ENCODE peak calls at places on chromosomes 6 and 20, in five cellular contexts. Q is H1, F is SK-N-SH, S is GM12878, Y is HCT116. O is an unnamed sample.
A peak's percentile ranks its signal among the peaks of the same experiment; 100 is the strongest.

GRCh38 chr6:33845031-33845430 is 41.2 kb upstream of the MLN start:
- DNase-seq in Q (no peak), F (no peak), S (no peak), Y (no peak), O (no peak)

GRCh38 chr20:48738399-48739304 is 89.1 kb downstream of the PREX1 start:
- DNase-seq in Q (no peak), F (no peak), S (peak; percentile 92), Y (no peak), O (no peak)

GRCh38 chr6:143375022-143375585 is 75.4 kb downstream of the ADAT2 start:
- DNase-seq in Q (no peak), F (no peak), S (no peak), Y (no peak), O (no peak)

GRCh38 chr6:20564269-20564668 is 30.0 kb downstream of the CDKAL1 start:
- DNase-seq in Q (no peak), F (no peak), S (no peak), Y (peak; percentile 19), O (no peak)

GRCh38 chr20:10555865-10556308 is 117.9 kb downstream of the JAG1 start:
- DNase-seq in Q (no peak), F (no peak), S (no peak), Y (no peak), O (no peak)

GRCh38 chr6:165891320-165891719 is 228.3 kb upstream of the PDE10A start:
- DNase-seq in Q (no peak), F (no peak), S (no peak), Y (no peak), O (no peak)

GRCh38 chr6:97705568-97705967 is 422.6 kb upstream of the MMS22L start:
- DNase-seq in Q (peak; percentile 59), F (peak; percentile 17), S (no peak), Y (peak; percentile 7), O (peak; percentile 8)

GRCh38 chr20:8812818-8813217 is 256.1 kb upstream of the PLCB4 start:
- DNase-seq in Q (peak; percentile 53), F (no peak), S (no peak), Y (no peak), O (peak; percentile 46)

GRCh38 chr6:35568967-35569606 is 56.4 kb upstream of the TULP1 start:
- DNase-seq in Q (peak; percentile 83), F (peak; percentile 30), S (no peak), Y (no peak), O (no peak)

GRCh38 chr20:25306991-25307903 is 59.4 kb downstream of the PYGB start:
- DNase-seq in Q (no peak), F (no peak), S (no peak), Y (no peak), O (no peak)

GRCh38 chr6:14571728-14572127 is 454.2 kb downstream of the CD83 start:
- DNase-seq in Q (no peak), F (no peak), S (no peak), Y (no peak), O (no peak)

GRCh38 chr6:161917645-161918044 is 643.8 kb upstream of the AGPAT4 start:
- DNase-seq in Q (no peak), F (no peak), S (no peak), Y (no peak), O (no peak)

GRCh38 chr20:61371501-61372150 is 119.6 kb downstream of the CDH4 start:
- DNase-seq in Q (no peak), F (no peak), S (no peak), Y (no peak), O (no peak)

GRCh38 chr20:64161595-64162238 is 2.5 kb upstream of the MYT1 start:
- DNase-seq in Q (peak; percentile 85), F (no peak), S (no peak), Y (no peak), O (peak; percentile 89)

GRCh38 chr6:123953920-123954319 is 150.3 kb downstream of the NKAIN2 start:
- DNase-seq in Q (no peak), F (no peak), S (no peak), Y (no peak), O (no peak)

GRCh38 chr20:38706482-38706881 is 17.8 kb upstream of the SLC32A1 start:
- DNase-seq in Q (no peak), F (peak; percentile 81), S (no peak), Y (no peak), O (no peak)

GRCh38 chr6:75204222-75204958 is 1.5 kb downstream of the COL12A1 start:
- DNase-seq in Q (peak; percentile 75), F (peak; percentile 74), S (no peak), Y (peak; percentile 86), O (no peak)

GRCh38 chr20:58155148-58155925 is 73.1 kb downstream of the ANKRD60 start:
- DNase-seq in Q (no peak), F (no peak), S (no peak), Y (no peak), O (no peak)

GRCh38 chr6:50271817-50272216 is 222.1 kb upstream of the DEFB112 start:
- DNase-seq in Q (no peak), F (no peak), S (no peak), Y (no peak), O (no peak)

GRCh38 chr6:168746643-168747042 is 305.7 kb downstream of the SMOC2 start:
- DNase-seq in Q (no peak), F (no peak), S (no peak), Y (no peak), O (no peak)

GRCh38 chr6:13146429-13146828 is 181.9 kb downstream of the TBC1D7 start:
- DNase-seq in Q (no peak), F (no peak), S (no peak), Y (no peak), O (no peak)

GRCh38 chr20:25461281-25461650 is 53.8 kb downstream of the GINS1 start:
- DNase-seq in Q (no peak), F (no peak), S (no peak), Y (no peak), O (no peak)

GRCh38 chr20:41738584-41739193 is 120.5 kb upstream of the CHD6 start:
- DNase-seq in Q (peak; percentile 74), F (peak; percentile 64), S (no peak), Y (peak; percentile 32), O (peak; percentile 56)

GRCh38 chr6:13914346-13914745 is 10.4 kb upstream of the RNF182 start:
- DNase-seq in Q (no peak), F (no peak), S (no peak), Y (no peak), O (no peak)

GRCh38 chr6:130848945-130849344 is 21.7 kb downstream of the SMLR1 start:
- DNase-seq in Q (no peak), F (no peak), S (no peak), Y (no peak), O (no peak)
- H3K4me3 ChIP-seq in Q (no peak overlapping the region), F (no peak overlapping the region), S (no peak overlapping the region), Y (no peak overlapping the region), O (no peak overlapping the region)

GRCh38 chr20:47243003-47243402 is 113.5 kb downstream of the ZMYND8 start:
- DNase-seq in Q (no peak), F (no peak), S (no peak), Y (no peak), O (no peak)

GRCh38 chr20:47244451-47244850 is 112.0 kb downstream of the ZMYND8 start:
- DNase-seq in Q (no peak), F (no peak), S (no peak), Y (no peak), O (no peak)

GRCh38 chr20:47243906-47244305 is 112.6 kb downstream of the ZMYND8 start:
- DNase-seq in Q (no peak), F (no peak), S (no peak), Y (no peak), O (no peak)

GRCh38 chr20:47238780-47239769 is 117.4 kb downstream of the ZMYND8 start:
- DNase-seq in Q (no peak), F (no peak), S (no peak), Y (no peak), O (no peak)

GRCh38 chr20:47241345-47241781 is 115.1 kb downstream of the ZMYND8 start:
- DNase-seq in Q (no peak), F (no peak), S (no peak), Y (no peak), O (no peak)
- TF ChIP-seq YY1 in Q (no peak), F (no peak), S (no peak), Y (no peak), O (no peak)

DNA sequence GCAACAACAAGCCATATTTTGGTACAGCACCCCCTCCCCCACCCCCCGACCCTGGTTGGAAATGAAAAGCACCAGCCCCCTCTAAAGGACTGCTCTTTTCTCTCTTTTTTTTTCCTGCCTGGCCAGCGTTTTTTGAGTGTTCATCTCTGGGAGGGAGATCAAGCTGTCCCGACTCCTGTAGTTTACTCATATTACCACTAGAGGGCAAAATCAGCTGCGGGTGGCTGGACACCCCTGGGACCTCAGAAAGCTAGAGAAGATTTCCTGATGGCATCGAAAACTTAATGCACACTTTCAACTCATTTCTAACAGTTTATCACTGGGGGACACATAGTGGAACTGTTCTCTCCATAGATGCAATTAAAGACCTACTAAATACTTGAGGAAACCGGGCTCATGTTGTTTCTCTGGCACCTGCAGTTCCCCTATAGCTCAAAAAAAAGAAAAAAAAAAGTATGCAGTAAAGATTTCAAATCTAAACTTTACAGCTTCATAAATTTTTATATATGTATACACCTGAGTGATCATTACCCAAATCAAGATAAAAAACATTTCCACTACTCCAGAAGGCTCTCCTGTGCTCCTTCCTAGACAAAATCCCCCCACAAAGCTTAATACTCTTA is 24.4 kb downstream of the CNBD2 start:
- DNase-seq in Q (no peak), F (peak; percentile 81), S (peak; percentile 9), Y (peak; percentile 49), O (no peak)
- H3K4me3 ChIP-seq in Q (no peak overlapping the region), F (no peak overlapping the region), S (no peak overlapping the region), Y (no peak overlapping the region), O (no peak overlapping the region)

DNA sequence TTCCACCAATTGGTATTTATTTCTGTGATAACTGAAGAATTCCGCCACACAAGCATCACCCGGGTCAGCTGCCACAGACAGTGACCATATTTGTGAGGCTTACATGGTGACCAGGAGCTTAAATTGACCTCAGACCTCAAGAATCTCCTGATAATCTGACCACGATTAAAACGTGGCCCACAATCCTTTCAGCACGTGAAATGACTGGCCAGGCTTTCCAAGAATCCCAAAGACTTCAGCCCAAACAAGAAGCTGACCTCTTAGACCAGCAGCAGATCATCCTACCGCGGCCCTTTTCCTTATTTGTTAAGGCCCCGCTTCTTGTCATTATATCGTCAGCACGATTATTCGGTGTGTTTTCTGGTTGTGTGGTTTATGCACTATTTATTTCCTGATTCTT is 45.6 kb upstream of the CD93 start:
- DNase-seq in Q (no peak), F (no peak), S (no peak), Y (no peak), O (no peak)
- TF ChIP-seq YY1 in Q (no peak), F (no peak), S (no peak), Y (no peak), O (no peak)

DNA sequence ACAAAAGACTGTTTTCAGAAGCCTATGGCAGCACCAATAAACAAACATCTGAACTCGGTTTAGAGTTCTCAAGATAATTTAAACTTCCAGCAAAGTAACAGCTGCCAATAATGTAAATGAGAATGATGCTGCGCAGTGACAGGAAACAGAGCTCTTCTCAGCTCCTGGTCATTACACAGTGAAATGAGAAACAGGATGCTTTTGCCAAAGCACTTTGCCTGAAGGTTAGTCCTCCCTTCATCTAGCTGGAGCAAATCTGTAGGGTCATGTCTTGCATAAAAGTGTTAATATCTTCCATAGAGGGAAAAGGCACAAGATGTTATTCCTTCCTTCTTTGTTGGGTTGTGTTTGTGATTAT is 102.7 kb upstream of the BEND6 start:
- DNase-seq in Q (no peak), F (no peak), S (no peak), Y (no peak), O (no peak)
- H3K4me3 ChIP-seq in Q (peak overlapping the region; percentile 74), F (peak overlapping the region; percentile 73), S (peak overlapping the region; percentile 100), Y (no peak overlapping the region), O (no peak overlapping the region)

O was measured in NT2/D1.